ENCODE peak calls at places on chromosomes 12 and 14, in ten cellular contexts. One of them, this sample, is unnamed.
A peak's percentile ranks its signal among the peaks of the same experiment; 100 is the strongest.

GRCh38 chr14:75333523-75334190 is 55.0 kb downstream of the FOS start:
- DNase-seq in pancreas: peak; percentile 43
- DNase-seq in stomach: no peak
- DNase-seq in colonic mucosa: no peak
- DNase-seq in fibroblast of lung: no peak
- DNase-seq in Peyer's patch: no peak
- DNase-seq in heart left ventricle: no peak
- DNase-seq in hepatocyte: no peak
- DNase-seq in SK-N-SH: no peak
- DNase-seq in transverse colon: no peak
- DNase-seq in this sample: peak; percentile 5

GRCh38 chr14:104388631-104389325 is 190.8 kb upstream of the C14orf180 start:
- DNase-seq in pancreas: no peak
- DNase-seq in stomach: peak; percentile 23
- DNase-seq in colonic mucosa: no peak
- DNase-seq in fibroblast of lung: no peak
- DNase-seq in Peyer's patch: no peak
- DNase-seq in heart left ventricle: peak; percentile 4
- DNase-seq in hepatocyte: no peak
- DNase-seq in SK-N-SH: peak; percentile 36
- DNase-seq in transverse colon: no peak
- DNase-seq in this sample: no peak

GRCh38 chr12:15001733-15002471 is 29.1 kb downstream of the PDE6H start:
- DNase-seq in pancreas: no peak
- DNase-seq in stomach: peak; percentile 34
- DNase-seq in colonic mucosa: no peak
- DNase-seq in fibroblast of lung: peak; percentile 42
- DNase-seq in Peyer's patch: no peak
- DNase-seq in heart left ventricle: peak; percentile 23
- DNase-seq in hepatocyte: peak; percentile 60
- DNase-seq in SK-N-SH: no peak
- DNase-seq in transverse colon: peak; percentile 24
- DNase-seq in this sample: no peak

GRCh38 chr12:3077572-3078081 is 448 bp downstream of the TSPAN9 start:
- DNase-seq in pancreas: peak; percentile 82
- DNase-seq in stomach: peak; percentile 34
- DNase-seq in colonic mucosa: peak; percentile 40
- DNase-seq in fibroblast of lung: peak; percentile 36
- DNase-seq in Peyer's patch: no peak
- DNase-seq in heart left ventricle: peak; percentile 38
- DNase-seq in hepatocyte: peak; percentile 37
- DNase-seq in SK-N-SH: no peak
- DNase-seq in transverse colon: peak; percentile 31
- DNase-seq in this sample: peak; percentile 19

GRCh38 chr12:130364578-130364977 is 26.9 kb downstream of the PIWIL1 start:
- DNase-seq in pancreas: no peak
- DNase-seq in stomach: no peak
- DNase-seq in colonic mucosa: no peak
- DNase-seq in fibroblast of lung: no peak
- DNase-seq in Peyer's patch: no peak
- DNase-seq in heart left ventricle: no peak
- DNase-seq in hepatocyte: peak; percentile 18
- DNase-seq in SK-N-SH: no peak
- DNase-seq in transverse colon: no peak
- DNase-seq in this sample: no peak

GRCh38 chr12:25994901-25995625 is 36.6 kb downstream of the RASSF8 start:
- DNase-seq in pancreas: no peak
- DNase-seq in stomach: no peak
- DNase-seq in colonic mucosa: no peak
- DNase-seq in fibroblast of lung: peak; percentile 38
- DNase-seq in Peyer's patch: no peak
- DNase-seq in heart left ventricle: no peak
- DNase-seq in hepatocyte: no peak
- DNase-seq in SK-N-SH: no peak
- DNase-seq in transverse colon: no peak
- DNase-seq in this sample: no peak

GRCh38 chr12:32336261-32336660 is 63.1 kb upstream of the FGD4 start:
- DNase-seq in pancreas: no peak
- DNase-seq in stomach: no peak
- DNase-seq in colonic mucosa: no peak
- DNase-seq in fibroblast of lung: no peak
- DNase-seq in Peyer's patch: no peak
- DNase-seq in heart left ventricle: no peak
- DNase-seq in hepatocyte: no peak
- DNase-seq in SK-N-SH: no peak
- DNase-seq in transverse colon: no peak
- DNase-seq in this sample: no peak

GRCh38 chr14:71933026-71933587 is 878 bp downstream of the RGS6 start:
- DNase-seq in pancreas: no peak
- DNase-seq in stomach: no peak
- DNase-seq in colonic mucosa: no peak
- DNase-seq in fibroblast of lung: peak; percentile 2
- DNase-seq in Peyer's patch: no peak
- DNase-seq in heart left ventricle: peak; percentile 14
- DNase-seq in hepatocyte: peak; percentile 9
- DNase-seq in SK-N-SH: no peak
- DNase-seq in transverse colon: no peak
- DNase-seq in this sample: no peak

GRCh38 chr12:80752464-80752863 is 35.8 kb downstream of the MYF5 start:
- DNase-seq in pancreas: no peak
- DNase-seq in stomach: no peak
- DNase-seq in colonic mucosa: no peak
- DNase-seq in fibroblast of lung: peak; percentile 25
- DNase-seq in Peyer's patch: no peak
- DNase-seq in heart left ventricle: no peak
- DNase-seq in hepatocyte: no peak
- DNase-seq in SK-N-SH: no peak
- DNase-seq in transverse colon: no peak
- DNase-seq in this sample: no peak

GRCh38 chr14:81511110-81511900 is 22.3 kb downstream of the SEL1L start:
- DNase-seq in pancreas: no peak
- DNase-seq in stomach: no peak
- DNase-seq in colonic mucosa: no peak
- DNase-seq in fibroblast of lung: no peak
- DNase-seq in Peyer's patch: no peak
- DNase-seq in heart left ventricle: no peak
- DNase-seq in hepatocyte: no peak
- DNase-seq in SK-N-SH: no peak
- DNase-seq in transverse colon: no peak
- DNase-seq in this sample: no peak

DNA sequence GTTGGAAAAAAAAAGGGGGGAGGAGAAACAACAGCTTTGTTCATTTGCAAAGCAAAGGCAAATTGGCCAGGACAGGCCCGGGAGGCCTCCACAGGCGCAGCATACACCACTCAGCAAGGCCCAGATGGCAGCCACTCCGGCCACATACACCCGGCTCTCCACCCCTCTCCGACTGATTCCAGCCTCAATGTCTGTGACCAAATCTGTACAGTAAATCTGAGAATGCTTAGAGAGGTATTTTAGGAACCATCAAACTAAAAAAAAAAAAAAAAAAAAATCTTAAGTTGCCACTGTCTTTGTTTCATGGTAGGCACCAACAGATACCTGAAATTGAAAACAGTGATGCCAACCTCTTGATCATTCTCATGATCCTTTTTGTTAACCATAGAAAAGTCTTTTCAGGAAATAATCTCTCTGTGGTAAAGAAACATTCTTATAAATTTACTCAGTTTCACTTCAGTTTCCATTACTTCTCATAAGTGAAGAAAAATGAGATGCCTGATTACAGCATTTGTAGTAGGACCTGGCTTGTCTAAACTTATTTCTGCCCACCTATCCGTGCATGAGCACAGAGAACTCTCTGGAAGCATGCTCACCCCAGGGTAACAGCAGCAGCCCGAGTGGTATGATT is 20.2 kb downstream of the VPS37B start:
- DNase-seq in pancreas: peak; percentile 26
- DNase-seq in stomach: peak; percentile 39
- DNase-seq in colonic mucosa: no peak
- DNase-seq in fibroblast of lung: peak; percentile 52
- DNase-seq in Peyer's patch: no peak
- DNase-seq in heart left ventricle: no peak
- DNase-seq in hepatocyte: no peak
- DNase-seq in SK-N-SH: peak; percentile 52
- DNase-seq in transverse colon: no peak
- DNase-seq in this sample: no peak
- H3K4me1 ChIP-seq in pancreas: peaks cover 35% of the 10 kb centered on the region
- H3K4me1 ChIP-seq in stomach: peaks cover 86% of the 10 kb centered on the region
- H3K4me1 ChIP-seq in colonic mucosa: peaks cover 34% of the 10 kb centered on the region
- H3K4me1 ChIP-seq in fibroblast of lung: peaks cover 22% of the 10 kb centered on the region
- H3K4me1 ChIP-seq in Peyer's patch: peaks cover 8% of the 10 kb centered on the region
- H3K4me1 ChIP-seq in heart left ventricle: peaks cover 98% of the 10 kb centered on the region
- H3K4me1 ChIP-seq in hepatocyte: peaks cover 40% of the 10 kb centered on the region
- H3K4me1 ChIP-seq in SK-N-SH: peaks cover 25% of the 10 kb centered on the region
- H3K4me1 ChIP-seq in transverse colon: peaks cover 57% of the 10 kb centered on the region
- H3K4me1 ChIP-seq in this sample: peaks cover 50% of the 10 kb centered on the region

GRCh38 chr12:79203103-79203502 is 338.5 kb downstream of the SYT1 start:
- DNase-seq in pancreas: no peak
- DNase-seq in stomach: no peak
- DNase-seq in colonic mucosa: no peak
- DNase-seq in fibroblast of lung: no peak
- DNase-seq in Peyer's patch: no peak
- DNase-seq in heart left ventricle: no peak
- DNase-seq in hepatocyte: no peak
- DNase-seq in SK-N-SH: no peak
- DNase-seq in transverse colon: no peak
- DNase-seq in this sample: no peak
- H3K4me3 ChIP-seq in pancreas: no peak overlapping the region
- H3K4me3 ChIP-seq in stomach: no peak overlapping the region
- H3K4me3 ChIP-seq in colonic mucosa: no peak overlapping the region
- H3K4me3 ChIP-seq in fibroblast of lung: no peak overlapping the region
- H3K4me3 ChIP-seq in Peyer's patch: no peak overlapping the region
- H3K4me3 ChIP-seq in heart left ventricle: no peak overlapping the region
- H3K4me3 ChIP-seq in hepatocyte: no peak overlapping the region
- H3K4me3 ChIP-seq in SK-N-SH: no peak overlapping the region
- H3K4me3 ChIP-seq in transverse colon: no peak overlapping the region
- H3K4me3 ChIP-seq in this sample: no peak overlapping the region

GRCh38 chr14:95547626-95548327 is 12.9 kb downstream of the GLRX5 start:
- DNase-seq in pancreas: no peak
- DNase-seq in stomach: no peak
- DNase-seq in colonic mucosa: no peak
- DNase-seq in fibroblast of lung: peak; percentile 75
- DNase-seq in Peyer's patch: no peak
- DNase-seq in heart left ventricle: no peak
- DNase-seq in hepatocyte: no peak
- DNase-seq in SK-N-SH: no peak
- DNase-seq in transverse colon: no peak
- DNase-seq in this sample: no peak
- H3K27ac ChIP-seq in pancreas: no peak overlapping the region
- H3K27ac ChIP-seq in stomach: no peak overlapping the region
- H3K27ac ChIP-seq in colonic mucosa: no peak overlapping the region
- H3K27ac ChIP-seq in fibroblast of lung: no peak overlapping the region
- H3K27ac ChIP-seq in Peyer's patch: no peak overlapping the region
- H3K27ac ChIP-seq in heart left ventricle: no peak overlapping the region
- H3K27ac ChIP-seq in hepatocyte: no peak overlapping the region
- H3K27ac ChIP-seq in SK-N-SH: peak overlapping the region; percentile 98
- H3K27ac ChIP-seq in transverse colon: no peak overlapping the region
- H3K27ac ChIP-seq in this sample: no peak overlapping the region

GRCh38 chr14:88851587-88851986 is 27.1 kb downstream of the TTC8 start:
- DNase-seq in pancreas: no peak
- DNase-seq in stomach: no peak
- DNase-seq in colonic mucosa: no peak
- DNase-seq in fibroblast of lung: no peak
- DNase-seq in Peyer's patch: no peak
- DNase-seq in heart left ventricle: no peak
- DNase-seq in hepatocyte: no peak
- DNase-seq in SK-N-SH: no peak
- DNase-seq in transverse colon: no peak
- DNase-seq in this sample: no peak

GRCh38 chr14:88844980-88845491 is 20.6 kb downstream of the TTC8 start:
- DNase-seq in pancreas: no peak
- DNase-seq in stomach: no peak
- DNase-seq in colonic mucosa: no peak
- DNase-seq in fibroblast of lung: no peak
- DNase-seq in Peyer's patch: no peak
- DNase-seq in heart left ventricle: no peak
- DNase-seq in hepatocyte: no peak
- DNase-seq in SK-N-SH: no peak
- DNase-seq in transverse colon: no peak
- DNase-seq in this sample: no peak

GRCh38 chr14:88849717-88850116 is 25.3 kb downstream of the TTC8 start:
- DNase-seq in pancreas: no peak
- DNase-seq in stomach: no peak
- DNase-seq in colonic mucosa: no peak
- DNase-seq in fibroblast of lung: no peak
- DNase-seq in Peyer's patch: no peak
- DNase-seq in heart left ventricle: no peak
- DNase-seq in hepatocyte: no peak
- DNase-seq in SK-N-SH: no peak
- DNase-seq in transverse colon: no peak
- DNase-seq in this sample: no peak

GRCh38 chr14:88852632-88853031 is 28.2 kb downstream of the TTC8 start:
- DNase-seq in pancreas: no peak
- DNase-seq in stomach: no peak
- DNase-seq in colonic mucosa: no peak
- DNase-seq in fibroblast of lung: no peak
- DNase-seq in Peyer's patch: no peak
- DNase-seq in heart left ventricle: no peak
- DNase-seq in hepatocyte: no peak
- DNase-seq in SK-N-SH: peak; percentile 45
- DNase-seq in transverse colon: no peak
- DNase-seq in this sample: no peak

GRCh38 chr14:88848571-88848970 is 24.1 kb downstream of the TTC8 start:
- DNase-seq in pancreas: no peak
- DNase-seq in stomach: no peak
- DNase-seq in colonic mucosa: no peak
- DNase-seq in fibroblast of lung: peak; percentile 62
- DNase-seq in Peyer's patch: no peak
- DNase-seq in heart left ventricle: no peak
- DNase-seq in hepatocyte: no peak
- DNase-seq in SK-N-SH: no peak
- DNase-seq in transverse colon: no peak
- DNase-seq in this sample: no peak
- H3K4me1 ChIP-seq in pancreas: no peaks in the 10 kb centered on the region
- H3K4me1 ChIP-seq in stomach: no peaks in the 10 kb centered on the region
- H3K4me1 ChIP-seq in colonic mucosa: no peaks in the 10 kb centered on the region
- H3K4me1 ChIP-seq in fibroblast of lung: no peaks in the 10 kb centered on the region
- H3K4me1 ChIP-seq in Peyer's patch: no peaks in the 10 kb centered on the region
- H3K4me1 ChIP-seq in heart left ventricle: no peaks in the 10 kb centered on the region
- H3K4me1 ChIP-seq in hepatocyte: no peaks in the 10 kb centered on the region
- H3K4me1 ChIP-seq in SK-N-SH: no peaks in the 10 kb centered on the region
- H3K4me1 ChIP-seq in transverse colon: no peaks in the 10 kb centered on the region
- H3K4me1 ChIP-seq in this sample: no peaks in the 10 kb centered on the region

DNA sequence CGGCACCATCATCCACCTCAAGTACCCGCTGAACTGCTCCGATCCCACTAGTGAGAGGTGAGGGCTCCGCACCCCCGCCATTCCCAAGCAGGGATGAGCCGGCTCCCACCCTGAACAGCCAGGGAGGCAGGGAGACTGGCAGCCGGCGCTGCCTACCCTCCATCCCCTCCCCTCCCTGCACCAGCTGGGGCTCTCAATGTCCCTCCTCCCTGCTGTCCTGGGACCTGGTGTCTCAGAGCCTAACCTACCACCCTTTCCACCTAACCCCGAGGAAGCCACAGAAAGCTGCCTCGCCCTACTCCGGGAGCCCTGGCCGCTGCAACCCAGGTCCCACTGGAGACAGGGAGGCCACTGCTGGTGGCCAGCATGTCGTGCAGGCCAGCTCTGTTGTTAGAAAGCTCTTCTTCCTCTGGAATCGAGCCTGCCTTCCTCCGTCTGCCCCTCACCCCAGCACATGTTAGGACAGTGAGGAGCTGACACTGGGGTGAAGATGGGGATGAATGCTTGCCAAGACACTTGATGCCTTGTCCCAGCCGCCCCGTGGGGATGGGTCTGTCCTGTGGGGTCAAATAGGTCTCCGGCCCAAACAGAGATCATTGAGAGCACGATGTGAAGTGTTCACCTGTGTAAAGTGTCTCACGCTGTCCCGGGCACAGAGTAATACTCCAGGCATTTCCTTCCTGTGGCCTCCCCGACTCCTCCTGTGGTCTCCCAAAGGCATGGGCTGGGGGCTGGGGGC is 1.1 kb downstream of the PTPN6 start:
- DNase-seq in pancreas: peak; percentile 67
- DNase-seq in stomach: no peak
- DNase-seq in colonic mucosa: no peak
- DNase-seq in fibroblast of lung: no peak
- DNase-seq in Peyer's patch: peak; percentile 48
- DNase-seq in heart left ventricle: no peak
- DNase-seq in hepatocyte: no peak
- DNase-seq in SK-N-SH: peak; percentile 17
- DNase-seq in transverse colon: no peak
- DNase-seq in this sample: no peak
- H3K4me3 ChIP-seq in pancreas: no peak overlapping the region
- H3K4me3 ChIP-seq in stomach: peak overlapping the region; percentile 32
- H3K4me3 ChIP-seq in colonic mucosa: peak overlapping the region; percentile 38
- H3K4me3 ChIP-seq in fibroblast of lung: no peak overlapping the region
- H3K4me3 ChIP-seq in Peyer's patch: peak overlapping the region; percentile 58
- H3K4me3 ChIP-seq in heart left ventricle: no peak overlapping the region
- H3K4me3 ChIP-seq in hepatocyte: no peak overlapping the region
- H3K4me3 ChIP-seq in SK-N-SH: no peak overlapping the region
- H3K4me3 ChIP-seq in transverse colon: peak overlapping the region; percentile 49
- H3K4me3 ChIP-seq in this sample: peak overlapping the region; percentile 92